ENCODE peak calls at places on chromosomes 2 and 18, in seven cellular contexts. R is activated CD8-positive, alpha-beta T cell treated with anti-CD3 and anti-CD28 coated beads for 36 hours; L is ecto neural progenitor cell; J is stimulated activated CD4-positive, alpha-beta T cell treated with anti-CD3 and anti-CD28 coated beads, Interleukin-1b, Interleukin-23, amount 100 ng/mL, for 1 hour; X is cardiac fibroblast; I is EL; F is NCI-H1092 treated with DMSO at 0.1 percent for 48 hours. U is an unnamed sample.

GRCh38 chr2:190759749-190760213 is 110.9 kb downstream of the NAB1 start:
- DNase-seq in R (no peak), I (peak), X (peak), J (no peak), L (no peak), F (no peak), U (no peak)

GRCh38 chr2:197339496-197340220 is 29.1 kb upstream of the ANKRD44 start:
- DNase-seq in F (no peak), L (no peak), R (no peak), I (no peak), J (no peak), X (no peak), U (no peak)

GRCh38 chr2:34423301-34423700 is 824.2 kb upstream of the FAM98A start:
- DNase-seq in F (no peak), X (no peak), I (no peak), L (no peak), J (no peak), R (no peak), U (no peak)

GRCh38 chr18:78130232-78131195 is 849.1 kb upstream of the SALL3 start:
- DNase-seq in X (no peak), R (no peak), I (no peak), F (no peak), J (no peak), L (no peak), U (peak)

GRCh38 chr18:24386680-24387079 is 10.9 kb downstream of the OSBPL1A start:
- DNase-seq in F (no peak), L (no peak), I (no peak), R (no peak), X (no peak), J (no peak), U (no peak)

GRCh38 chr2:66439291-66440010 is 4.5 kb downstream of the MEIS1 start:
- DNase-seq in R (no peak), J (no peak), I (peak), X (peak), L (peak), F (no peak), U (no peak)

GRCh38 chr2:207481924-207482323 is 47.8 kb upstream of the CREB1 start:
- DNase-seq in J (no peak), F (no peak), X (no peak), L (no peak), I (no peak), R (no peak), U (no peak)

GRCh38 chr18:3447035-3447894 is 2.7 kb upstream of the TGIF1 start:
- DNase-seq in F (no peak), X (peak), I (peak), R (no peak), J (no peak), L (peak), U (peak)

GRCh38 chr2:234368861-234369261 is 128.0 kb downstream of the ARL4C start:
- DNase-seq in R (peak), I (peak), F (no peak), L (no peak), J (peak), X (no peak), U (peak)

GRCh38 chr2:162582357-162582798 is 238.4 kb downstream of the GCA start:
- DNase-seq in R (no peak), J (no peak), I (no peak), F (no peak), X (no peak), L (no peak), U (no peak)

GRCh38 chr2:74441690-74442482 is at the start of gene RTKN:
- DNase-seq in J (no peak), X (peak), L (peak), I (no peak), R (peak), F (no peak), U (no peak)

U was measured in DND-41.